ENCODE peak calls at places on chromosomes 13 and 19, in nine cellular contexts. T is brain pericyte; N is heart right ventricle; M is iPS DF 6.9; O is naive thymus-derived CD8-positive, alpha-beta T cell; Q is mesendoderm; Y is CD4-positive, alpha-beta memory T cell; I is activated T-cell treated with anti-CD3 and anti-CD28 coated beads, Interleukin-2, amount 50 U/mL, for 72 hours; C is GM12891. W is an unnamed sample.

GRCh38 chr13:45749026-45749759 is 47.1 kb downstream of the CBY2 start:
- DNase-seq in T (no peak), N (no peak), M (no peak), O (no peak), Q (peak; percentile 88), Y (no peak), I (no peak), C (no peak), W (no peak)

GRCh38 chr19:43618921-43619261 is 538 bp downstream of the ZNF428 start:
- DNase-seq in T (no peak), N (no peak), M (no peak), O (peak; percentile 40), Q (no peak), Y (no peak), I (peak; percentile 58), C (peak; percentile 68), W (peak; percentile 36)

GRCh38 chr19:18773682-18774081 is 17.4 kb downstream of the COMP start:
- DNase-seq in T (no peak), N (no peak), M (no peak), O (no peak), Q (no peak), Y (no peak), I (no peak), C (no peak), W (no peak)

GRCh38 chr19:46351241-46352041 is 4.6 kb downstream of the PPP5C start:
- DNase-seq in T (no peak), N (peak; percentile 48), M (no peak), O (peak; percentile 33), Q (no peak), Y (no peak), I (peak; percentile 33), C (no peak), W (peak; percentile 48)

GRCh38 chr19:29715695-29716581 is 877 bp upstream of the C19orf12 start:
- DNase-seq in T (no peak), N (no peak), M (no peak), O (peak; percentile 27), Q (peak; percentile 50), Y (no peak), I (no peak), C (no peak), W (no peak)

GRCh38 chr13:113816925-113817859 is 46.7 kb downstream of the GAS6 start:
- DNase-seq in T (no peak), N (peak; percentile 88), M (peak; percentile 60), O (peak; percentile 87), Q (peak; percentile 93), Y (peak; percentile 83), I (peak; percentile 87), C (peak; percentile 92), W (peak; percentile 96)

GRCh38 chr13:95494082-95494681 is 58.3 kb upstream of the CLDN10 start:
- DNase-seq in T (peak; percentile 13), N (no peak), M (peak; percentile 45), O (peak; percentile 25), Q (peak; percentile 66), Y (peak; percentile 38), I (peak; percentile 20), C (peak; percentile 35), W (no peak)

GRCh38 chr13:43785681-43786471 is 896 bp downstream of the ENOX1 start:
- DNase-seq in T (no peak), N (peak; percentile 87), M (no peak), O (no peak), Q (peak; percentile 62), Y (no peak), I (peak; percentile 34), C (peak; percentile 39), W (peak; percentile 86)

GRCh38 chr19:8231073-8231604 is 22.0 kb downstream of the CERS4 start:
- DNase-seq in T (no peak), N (no peak), M (no peak), O (no peak), Q (no peak), Y (no peak), I (no peak), C (no peak), W (no peak)

GRCh38 chr13:100842136-100842535 is 167.5 kb upstream of the TMTC4 start:
- DNase-seq in T (no peak), N (no peak), M (no peak), O (no peak), Q (no peak), Y (no peak), I (no peak), C (no peak), W (no peak)

GRCh38 chr13:28545583-28546333 is 50.8 kb upstream of the FLT1 start:
- DNase-seq in T (no peak), N (no peak), M (no peak), O (no peak), Q (peak; percentile 50), Y (no peak), I (no peak), C (no peak), W (no peak)

GRCh38 chr19:40567040-40567749 is 9.5 kb upstream of the SHKBP1 start:
- DNase-seq in T (no peak), N (no peak), M (no peak), O (no peak), Q (no peak), Y (no peak), I (no peak), C (no peak), W (no peak)